ENCODE peak calls at places on chromosomes 16 and 17, in five cellular contexts. One of them, this sample, is unnamed.

GRCh38 chr16:1308036-1308976 is 1.1 kb upstream of the UBE2I start:
- DNase-seq in HCT116: peak; percentile 74
- DNase-seq in spleen: no peak
- DNase-seq in GM23338: peak; percentile 77
- DNase-seq in sigmoid colon: no peak
- DNase-seq in this sample: no peak

GRCh38 chr16:82832861-82833260 is 206.1 kb downstream of the CDH13 start:
- DNase-seq in HCT116: no peak
- DNase-seq in spleen: no peak
- DNase-seq in GM23338: no peak
- DNase-seq in sigmoid colon: no peak
- DNase-seq in this sample: no peak

GRCh38 chr17:77822302-77823030 is 136.0 kb upstream of the TNRC6C start:
- DNase-seq in HCT116: no peak
- DNase-seq in spleen: peak; percentile 47
- DNase-seq in GM23338: no peak
- DNase-seq in sigmoid colon: no peak
- DNase-seq in this sample: no peak

GRCh38 chr17:63706346-63707102 is 6.6 kb upstream of the LIMD2 start:
- DNase-seq in HCT116: no peak
- DNase-seq in spleen: no peak
- DNase-seq in GM23338: no peak
- DNase-seq in sigmoid colon: no peak
- DNase-seq in this sample: no peak

GRCh38 chr17:1399366-1399678 is 700 bp downstream of the YWHAE start:
- DNase-seq in HCT116: no peak
- DNase-seq in spleen: peak; percentile 89
- DNase-seq in GM23338: no peak
- DNase-seq in sigmoid colon: no peak
- DNase-seq in this sample: no peak

GRCh38 chr17:11701906-11702305 is 103.6 kb downstream of the DNAH9 start:
- DNase-seq in HCT116: no peak
- DNase-seq in spleen: no peak
- DNase-seq in GM23338: no peak
- DNase-seq in sigmoid colon: no peak
- DNase-seq in this sample: no peak

GRCh38 chr16:3938843-3939624 is 58.5 kb upstream of the CREBBP start:
- DNase-seq in HCT116: no peak
- DNase-seq in spleen: peak; percentile 88
- DNase-seq in GM23338: peak; percentile 90
- DNase-seq in sigmoid colon: peak; percentile 76
- DNase-seq in this sample: no peak

GRCh38 chr17:44769647-44770084 is 10.9 kb downstream of the ADAM11 start:
- DNase-seq in HCT116: no peak
- DNase-seq in spleen: no peak
- DNase-seq in GM23338: no peak
- DNase-seq in sigmoid colon: no peak
- DNase-seq in this sample: no peak

GRCh38 chr16:11328172-11329079 is 16.8 kb upstream of the RMI2 start:
- DNase-seq in HCT116: peak; percentile 62
- DNase-seq in spleen: peak; percentile 85
- DNase-seq in GM23338: peak; percentile 99
- DNase-seq in sigmoid colon: peak; percentile 93
- DNase-seq in this sample: no peak

GRCh38 chr16:17476414-17477259 is 5.9 kb upstream of the XYLT1 start:
- DNase-seq in HCT116: peak; percentile 47
- DNase-seq in spleen: peak; percentile 83
- DNase-seq in GM23338: peak; percentile 94
- DNase-seq in sigmoid colon: no peak
- DNase-seq in this sample: no peak

GRCh38 chr16:1351582-1352362 is at the start of the genes GNPTG and TSR3:
- DNase-seq in HCT116: peak; percentile 60
- DNase-seq in spleen: peak; percentile 97
- DNase-seq in GM23338: peak; percentile 84
- DNase-seq in sigmoid colon: peak; percentile 93
- DNase-seq in this sample: no peak

GRCh38 chr16:10383626-10384025 is 2.2 kb upstream of the ATF7IP2 start:
- DNase-seq in HCT116: no peak
- DNase-seq in spleen: no peak
- DNase-seq in GM23338: no peak
- DNase-seq in sigmoid colon: no peak
- DNase-seq in this sample: no peak

GRCh38 chr16:82639666-82640336 is 13.0 kb downstream of the CDH13 start:
- DNase-seq in HCT116: peak; percentile 42
- DNase-seq in spleen: no peak
- DNase-seq in GM23338: peak; percentile 78
- DNase-seq in sigmoid colon: peak; percentile 56
- DNase-seq in this sample: no peak

GRCh38 chr16:68286153-68287074 is 22.1 kb downstream of the SLC7A6 start:
- DNase-seq in HCT116: no peak
- DNase-seq in spleen: no peak
- DNase-seq in GM23338: no peak
- DNase-seq in sigmoid colon: no peak
- DNase-seq in this sample: no peak

GRCh38 chr17:15501282-15501681 is 33.9 kb upstream of the CDRT4 start:
- DNase-seq in HCT116: no peak
- DNase-seq in spleen: no peak
- DNase-seq in GM23338: no peak
- DNase-seq in sigmoid colon: no peak
- DNase-seq in this sample: no peak

GRCh38 chr16:27745348-27745747 is 195.4 kb downstream of the KATNIP start:
- DNase-seq in HCT116: no peak
- DNase-seq in spleen: no peak
- DNase-seq in GM23338: no peak
- DNase-seq in sigmoid colon: no peak
- DNase-seq in this sample: no peak

GRCh38 chr17:49224198-49224996 is 6.2 kb downstream of the PHOSPHO1 start:
- DNase-seq in HCT116: no peak
- DNase-seq in spleen: peak; percentile 94
- DNase-seq in GM23338: peak; percentile 80
- DNase-seq in sigmoid colon: no peak
- DNase-seq in this sample: no peak

GRCh38 chr17:62800580-62800979 is 7.5 kb downstream of the MARCHF10 start:
- DNase-seq in HCT116: no peak
- DNase-seq in spleen: no peak
- DNase-seq in GM23338: peak; percentile 51
- DNase-seq in sigmoid colon: no peak
- DNase-seq in this sample: no peak

GRCh38 chr17:288802-289356 is 63.7 kb downstream of the RPH3AL start:
- DNase-seq in HCT116: no peak
- DNase-seq in spleen: no peak
- DNase-seq in GM23338: no peak
- DNase-seq in sigmoid colon: peak; percentile 28
- DNase-seq in this sample: no peak

GRCh38 chr17:36705651-36706436 is 104.5 kb downstream of the MRM1 start:
- DNase-seq in HCT116: peak; percentile 18
- DNase-seq in spleen: peak; percentile 80
- DNase-seq in GM23338: peak; percentile 85
- DNase-seq in sigmoid colon: no peak
- DNase-seq in this sample: no peak

GRCh38 chr17:20966869-20967268 is 75.9 kb downstream of the USP22 start:
- DNase-seq in HCT116: no peak
- DNase-seq in spleen: no peak
- DNase-seq in GM23338: no peak
- DNase-seq in sigmoid colon: no peak
- DNase-seq in this sample: no peak

GRCh38 chr17:43423777-43424455 is 25.1 kb downstream of the ARL4D start:
- DNase-seq in HCT116: no peak
- DNase-seq in spleen: no peak
- DNase-seq in GM23338: no peak
- DNase-seq in sigmoid colon: no peak
- DNase-seq in this sample: no peak

GRCh38 chr17:21167303-21167702 is 40.5 kb downstream of the DHRS7B start:
- DNase-seq in HCT116: no peak
- DNase-seq in spleen: no peak
- DNase-seq in GM23338: no peak
- DNase-seq in sigmoid colon: no peak
- DNase-seq in this sample: no peak

GRCh38 chr17:37530420-37530819 is 40.7 kb downstream of the DUSP14 start:
- DNase-seq in HCT116: no peak
- DNase-seq in spleen: no peak
- DNase-seq in GM23338: no peak
- DNase-seq in sigmoid colon: no peak
- DNase-seq in this sample: no peak

GRCh38 chr16:31455601-31456314 is 3.5 kb upstream of the ARMC5 start:
- DNase-seq in HCT116: no peak
- DNase-seq in spleen: no peak
- DNase-seq in GM23338: peak; percentile 79
- DNase-seq in sigmoid colon: peak; percentile 63
- DNase-seq in this sample: no peak

GRCh38 chr16:88982286-88983084 is 5.5 kb upstream of the CBFA2T3 start:
- DNase-seq in HCT116: no peak
- DNase-seq in spleen: no peak
- DNase-seq in GM23338: no peak
- DNase-seq in sigmoid colon: no peak
- DNase-seq in this sample: no peak

GRCh38 chr17:38729368-38729885 is 714 bp upstream of the CISD3 start:
- DNase-seq in HCT116: no peak
- DNase-seq in spleen: no peak
- DNase-seq in GM23338: no peak
- DNase-seq in sigmoid colon: no peak
- DNase-seq in this sample: no peak

GRCh38 chr17:38727661-38728220 is 2.4 kb upstream of the CISD3 start:
- DNase-seq in HCT116: no peak
- DNase-seq in spleen: no peak
- DNase-seq in GM23338: no peak
- DNase-seq in sigmoid colon: no peak
- DNase-seq in this sample: no peak

GRCh38 chr17:38730526-38731379 is 612 bp downstream of the CISD3 start:
- DNase-seq in HCT116: no peak
- DNase-seq in spleen: peak; percentile 87
- DNase-seq in GM23338: peak; percentile 69
- DNase-seq in sigmoid colon: peak; percentile 93
- DNase-seq in this sample: no peak

GRCh38 chr17:38729886-38730525 is at the start of gene CISD3:
- DNase-seq in HCT116: peak; percentile 60
- DNase-seq in spleen: peak; percentile 97
- DNase-seq in GM23338: peak; percentile 90
- DNase-seq in sigmoid colon: peak; percentile 93
- DNase-seq in this sample: no peak

DNA sequence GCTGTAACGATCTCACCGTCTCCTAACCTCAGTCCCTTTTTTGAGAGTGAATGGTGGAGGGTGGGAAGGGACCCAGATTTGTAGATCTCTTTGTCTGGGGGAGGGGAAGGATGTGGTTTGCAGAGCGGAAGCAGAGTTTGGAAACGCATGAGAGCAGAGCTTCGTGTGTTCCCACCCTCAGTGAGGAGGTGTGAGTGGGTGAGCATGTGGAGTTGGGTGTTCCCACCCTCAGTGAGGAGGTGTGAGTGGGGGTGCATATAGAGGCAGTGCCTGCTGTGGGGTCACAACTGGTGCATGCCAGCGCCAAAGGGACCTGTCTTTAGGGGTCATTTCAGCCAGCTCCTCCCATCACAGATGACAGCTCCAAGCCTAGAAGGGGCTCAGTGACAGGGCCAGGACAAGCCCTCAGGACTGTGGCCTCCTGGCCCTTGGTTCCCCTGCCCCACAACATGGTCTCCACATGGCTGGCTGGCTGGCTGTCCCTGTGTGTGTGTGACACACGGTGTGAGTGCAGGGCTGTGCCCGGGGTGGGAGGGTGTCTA is 1.8 kb upstream of the CISD3 start:
- DNase-seq in HCT116: no peak
- DNase-seq in spleen: peak; percentile 91
- DNase-seq in GM23338: no peak
- DNase-seq in sigmoid colon: no peak
- DNase-seq in this sample: no peak
- H3K27ac ChIP-seq in HCT116: no peak overlapping the region
- H3K27ac ChIP-seq in spleen: peak overlapping the region; percentile 79
- H3K27ac ChIP-seq in GM23338: no peak overlapping the region
- H3K27ac ChIP-seq in sigmoid colon: no peak overlapping the region
- H3K27ac ChIP-seq in this sample: no peak overlapping the region

GRCh38 chr17:3894927-3895343 is 2.1 kb upstream of the CAMKK1 start:
- DNase-seq in HCT116: no peak
- DNase-seq in spleen: no peak
- DNase-seq in GM23338: no peak
- DNase-seq in sigmoid colon: no peak
- DNase-seq in this sample: no peak
- TF ChIP-seq POLR2AphosphoS5 in HCT116: no peak
- TF ChIP-seq POLR2AphosphoS5 in spleen: no peak
- TF ChIP-seq POLR2AphosphoS5 in GM23338: no peak
- TF ChIP-seq POLR2AphosphoS5 in sigmoid colon: no peak
- TF ChIP-seq POLR2AphosphoS5 in this sample: no peak

GRCh38 chr17:75009139-75009724 is 3.2 kb upstream of the MRPL58 start:
- DNase-seq in HCT116: no peak
- DNase-seq in spleen: no peak
- DNase-seq in GM23338: no peak
- DNase-seq in sigmoid colon: no peak
- DNase-seq in this sample: no peak

GRCh38 chr17:75012320-75013076 is at the start of gene MRPL58:
- DNase-seq in HCT116: peak; percentile 84
- DNase-seq in spleen: peak; percentile 96
- DNase-seq in GM23338: peak; percentile 97
- DNase-seq in sigmoid colon: peak; percentile 93
- DNase-seq in this sample: no peak

GRCh38 chr17:75013077-75013391 is 564 bp downstream of the MRPL58 start:
- DNase-seq in HCT116: no peak
- DNase-seq in spleen: no peak
- DNase-seq in GM23338: no peak
- DNase-seq in sigmoid colon: no peak
- DNase-seq in this sample: no peak

GRCh38 chr17:75011788-75012319 is 616 bp upstream of the MRPL58 start:
- DNase-seq in HCT116: no peak
- DNase-seq in spleen: no peak
- DNase-seq in GM23338: peak; percentile 42
- DNase-seq in sigmoid colon: peak; percentile 95
- DNase-seq in this sample: no peak

DNA sequence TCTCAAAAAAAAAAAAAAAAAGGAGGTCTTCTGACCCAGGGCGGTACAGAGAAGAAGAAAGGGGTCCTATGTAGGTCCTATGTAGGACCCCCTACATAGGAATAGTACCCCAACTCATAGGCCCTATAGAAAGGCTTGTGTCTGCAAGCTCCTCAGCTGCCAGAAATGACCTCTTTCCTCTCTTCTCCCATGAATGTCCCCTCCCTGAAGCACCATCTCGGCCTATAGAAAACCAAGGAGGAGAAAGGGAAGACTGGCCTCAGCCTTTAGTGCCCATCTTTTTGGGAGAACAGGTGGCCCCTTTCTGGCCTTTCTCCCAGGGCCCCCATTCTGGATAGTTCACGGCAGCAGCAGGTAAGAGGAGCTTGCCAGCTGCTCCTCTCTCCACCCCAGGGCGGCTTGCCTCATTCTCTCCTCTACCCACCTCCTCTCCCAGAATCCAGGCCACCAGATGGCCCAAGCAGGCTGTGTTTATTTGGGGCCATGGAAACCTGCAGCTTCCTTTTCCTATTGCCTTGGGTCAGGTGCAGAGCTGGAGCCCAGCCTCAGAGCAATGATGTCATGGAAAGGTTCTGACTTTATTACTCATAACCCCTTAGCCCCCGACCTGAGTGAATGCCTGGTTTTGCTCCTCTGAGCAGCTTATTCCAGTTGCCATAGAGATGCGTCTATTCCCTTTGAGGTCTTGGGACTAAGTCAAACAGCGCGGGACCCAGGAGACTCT is 1.6 kb upstream of the MRPL58 start:
- DNase-seq in HCT116: no peak
- DNase-seq in spleen: no peak
- DNase-seq in GM23338: peak; percentile 58
- DNase-seq in sigmoid colon: peak; percentile 90
- DNase-seq in this sample: no peak
- H3K27ac ChIP-seq in HCT116: no peak overlapping the region
- H3K27ac ChIP-seq in spleen: no peak overlapping the region
- H3K27ac ChIP-seq in GM23338: no peak overlapping the region
- H3K27ac ChIP-seq in sigmoid colon: peak overlapping the region; percentile 96
- H3K27ac ChIP-seq in this sample: peak overlapping the region; percentile 86

GRCh38 chr16:84919751-84920150 is 91.6 kb downstream of the ZDHHC7 start:
- DNase-seq in HCT116: no peak
- DNase-seq in spleen: no peak
- DNase-seq in GM23338: peak; percentile 69
- DNase-seq in sigmoid colon: peak; percentile 81
- DNase-seq in this sample: no peak
- TF ChIP-seq POLR2AphosphoS5 in HCT116: no peak
- TF ChIP-seq POLR2AphosphoS5 in spleen: no peak
- TF ChIP-seq POLR2AphosphoS5 in GM23338: no peak
- TF ChIP-seq POLR2AphosphoS5 in sigmoid colon: peak; percentile 48
- TF ChIP-seq POLR2AphosphoS5 in this sample: no peak

This sample was measured in SK-N-MC.